ENCODE peak calls at places on chromosomes 2 and 18, in four cellular contexts. L is HCT116; Z is activated CD4-positive, alpha-beta T cell treated with anti-CD3 and anti-CD28 coated beads for 36 hours; X is fibroblast of mammary gland. Q is an unnamed sample.

GRCh38 chr2:7429733-7430132 is 512.5 kb downstream of the RNF144A start:
- DNase-seq in L (no peak), Z (no peak), X (no peak), Q (peak)

GRCh38 chr2:158459161-158460003 is 2.6 kb downstream of the PKP4 start:
- DNase-seq in L (no peak), Z (no peak), X (no peak), Q (no peak)

GRCh38 chr18:80179857-80180558 is 67.3 kb downstream of the PARD6G start:
- DNase-seq in L (no peak), Z (no peak), X (no peak), Q (no peak)

GRCh38 chr2:30756971-30757370 is 50.3 kb downstream of the CAPN13 start:
- DNase-seq in L (no peak), Z (no peak), X (no peak), Q (no peak)

GRCh38 chr2:95234806-95235205 is 27.5 kb downstream of the ZNF892 start:
- DNase-seq in L (no peak), Z (no peak), X (no peak), Q (no peak)

GRCh38 chr2:203763425-203764272 is 57.2 kb downstream of the CD28 start:
- DNase-seq in L (no peak), Z (peak), X (no peak), Q (no peak)

GRCh38 chr2:126934803-126935202 is 36.1 kb downstream of the TEX51 start:
- DNase-seq in L (no peak), Z (no peak), X (no peak), Q (no peak)

GRCh38 chr2:237799060-237799428 is 465 bp downstream of the RBM44 start:
- DNase-seq in L (no peak), Z (no peak), X (no peak), Q (no peak)

GRCh38 chr2:169131587-169132512 is 62.5 kb downstream of the DHRS9 start:
- DNase-seq in L (peak), Z (no peak), X (peak), Q (peak)

GRCh38 chr2:224308267-224308911 is 93.5 kb downstream of the FAM124B start:
- DNase-seq in L (no peak), Z (no peak), X (no peak), Q (no peak)

GRCh38 chr2:117789505-117789904 is 25.0 kb upstream of the DDX18 start:
- DNase-seq in L (no peak), Z (no peak), X (no peak), Q (no peak)

GRCh38 chr2:210188755-210189154 is 17.5 kb upstream of the KANSL1L start:
- DNase-seq in L (no peak), Z (no peak), X (no peak), Q (no peak)

GRCh38 chr18:73787316-73787715 is 360.3 kb downstream of the FBXO15 start:
- DNase-seq in L (no peak), Z (no peak), X (no peak), Q (no peak)

GRCh38 chr2:23760746-23761145 is 166.2 kb downstream of the ATAD2B start:
- DNase-seq in L (peak), Z (no peak), X (peak), Q (peak)

GRCh38 chr18:58860747-58861224 is 3.9 kb upstream of the ZNF532 start:
- DNase-seq in L (no peak), Z (no peak), X (no peak), Q (no peak)

GRCh38 chr2:110115291-110116032 is at the start of gene MALL:
- DNase-seq in L (peak), Z (peak), X (no peak), Q (no peak)

GRCh38 chr18:39685303-39685902 is 2119.8 kb upstream of the CELF4 start:
- DNase-seq in L (no peak), Z (no peak), X (no peak), Q (no peak)